ENCODE peak calls at places on chromosomes 3 and 15, in four cellular contexts. E, L, K and X are unnamed samples.
A peak's percentile ranks its signal among the peaks of the same experiment; 100 is the strongest.

GRCh38 chr15:43872416-43873020 is 45.7 kb downstream of the WDR76 start:
- DNase-seq in E (peak; percentile 70), L (no peak), K (peak; percentile 45), X (no peak)

GRCh38 chr3:37730383-37730782 is 131.3 kb upstream of the CTDSPL start:
- DNase-seq in E (no peak), L (no peak), K (no peak), X (no peak)

GRCh38 chr3:120218981-120219380 is 66.0 kb downstream of the GPR156 start:
- DNase-seq in E (no peak), L (no peak), K (no peak), X (no peak)

GRCh38 chr3:3847994-3848970 is 49.1 kb downstream of the LRRN1 start:
- DNase-seq in E (no peak), L (no peak), K (no peak), X (no peak)

GRCh38 chr3:184016169-184016570 is 1.5 kb downstream of the ABCC5 start:
- DNase-seq in E (no peak), L (no peak), K (no peak), X (no peak)

GRCh38 chr3:62755285-62755684 is 119.9 kb downstream of the CADPS start:
- DNase-seq in E (no peak), L (no peak), K (no peak), X (no peak)

GRCh38 chr3:168250415-168250861 is 154.7 kb upstream of the GOLIM4 start:
- DNase-seq in E (no peak), L (no peak), K (no peak), X (no peak)

GRCh38 chr3:44969779-44970178 is 6.2 kb downstream of the ZDHHC3 start:
- DNase-seq in E (no peak), L (peak; percentile 8), K (no peak), X (no peak)

GRCh38 chr3:25573386-25574171 is 91.1 kb downstream of the TOP2B start:
- DNase-seq in E (no peak), L (no peak), K (no peak), X (no peak)

GRCh38 chr3:107241217-107241616 is 136.0 kb upstream of the CCDC54 start:
- DNase-seq in E (no peak), L (peak; percentile 32), K (peak; percentile 39), X (no peak)

GRCh38 chr3:155193868-155194267 is 99.6 kb downstream of the STRIT1 start:
- DNase-seq in E (no peak), L (no peak), K (no peak), X (no peak)

GRCh38 chr3:130340766-130341165 is 4.7 kb upstream of the COL6A5 start:
- DNase-seq in E (no peak), L (no peak), K (no peak), X (no peak)

GRCh38 chr3:14222900-14223594 is 44.4 kb downstream of the LSM3 start:
- DNase-seq in E (no peak), L (no peak), K (no peak), X (no peak)

GRCh38 chr3:170584585-170585007 is 1.3 kb downstream of the SLC7A14 start:
- DNase-seq in E (peak; percentile 56), L (peak; percentile 64), K (no peak), X (peak; percentile 62)

GRCh38 chr3:142447308-142447851 is 457 bp downstream of the XRN1 start:
- DNase-seq in E (peak; percentile 64), L (peak; percentile 34), K (peak; percentile 15), X (peak; percentile 68)

GRCh38 chr3:142931222-142931621 is 32.3 kb downstream of the PAQR9 start:
- DNase-seq in E (no peak), L (no peak), K (no peak), X (no peak)

GRCh38 chr3:138296639-138297038 is 33.0 kb downstream of the NME9 start:
- DNase-seq in E (no peak), L (no peak), K (no peak), X (no peak)

GRCh38 chr3:66454464-66454859 is 46.4 kb downstream of the LRIG1 start:
- DNase-seq in E (no peak), L (no peak), K (no peak), X (no peak)

GRCh38 chr3:25527796-25528195 is 99.7 kb downstream of the RARB start:
- DNase-seq in E (no peak), L (no peak), K (no peak), X (no peak)

GRCh38 chr3:61608711-61609110 is 47.3 kb downstream of the PTPRG start:
- DNase-seq in E (no peak), L (no peak), K (no peak), X (no peak)

GRCh38 chr15:65156692-65157091 is 23.1 kb upstream of the PDCD7 start:
- DNase-seq in E (no peak), L (no peak), K (no peak), X (no peak)

GRCh38 chr3:33134026-33134625 is 20.3 kb downstream of the CRTAP start:
- DNase-seq in E (peak; percentile 69), L (no peak), K (no peak), X (no peak)

GRCh38 chr15:56168394-56168793 is 75.3 kb downstream of the RFX7 start:
- DNase-seq in E (no peak), L (no peak), K (no peak), X (no peak)

GRCh38 chr3:15476378-15476777 is 45.1 kb downstream of the COLQ start:
- DNase-seq in E (no peak), L (no peak), K (no peak), X (no peak)

GRCh38 chr15:70827721-70828120 is 26.2 kb downstream of the LARP6 start:
- DNase-seq in E (peak; percentile 21), L (no peak), K (no peak), X (no peak)

GRCh38 chr3:178318957-178319528 is 217.2 kb upstream of the KCNMB2 start:
- DNase-seq in E (no peak), L (no peak), K (no peak), X (no peak)

GRCh38 chr3:65342084-65342683 is 654.4 kb upstream of the ADAMTS9 start:
- DNase-seq in E (peak; percentile 60), L (peak; percentile 38), K (peak; percentile 42), X (no peak)

GRCh38 chr3:194145702-194146101 is 9.8 kb downstream of the HES1 start:
- DNase-seq in E (no peak), L (no peak), K (no peak), X (no peak)

GRCh38 chr3:194147679-194148078 is 11.7 kb downstream of the HES1 start:
- DNase-seq in E (no peak), L (no peak), K (no peak), X (no peak)

GRCh38 chr3:194148383-194148782 is 12.4 kb downstream of the HES1 start:
- DNase-seq in E (peak; percentile 79), L (peak; percentile 49), K (no peak), X (no peak)

GRCh38 chr3:194154346-194154745 is 18.4 kb downstream of the HES1 start:
- DNase-seq in E (no peak), L (no peak), K (no peak), X (no peak)

DNA sequence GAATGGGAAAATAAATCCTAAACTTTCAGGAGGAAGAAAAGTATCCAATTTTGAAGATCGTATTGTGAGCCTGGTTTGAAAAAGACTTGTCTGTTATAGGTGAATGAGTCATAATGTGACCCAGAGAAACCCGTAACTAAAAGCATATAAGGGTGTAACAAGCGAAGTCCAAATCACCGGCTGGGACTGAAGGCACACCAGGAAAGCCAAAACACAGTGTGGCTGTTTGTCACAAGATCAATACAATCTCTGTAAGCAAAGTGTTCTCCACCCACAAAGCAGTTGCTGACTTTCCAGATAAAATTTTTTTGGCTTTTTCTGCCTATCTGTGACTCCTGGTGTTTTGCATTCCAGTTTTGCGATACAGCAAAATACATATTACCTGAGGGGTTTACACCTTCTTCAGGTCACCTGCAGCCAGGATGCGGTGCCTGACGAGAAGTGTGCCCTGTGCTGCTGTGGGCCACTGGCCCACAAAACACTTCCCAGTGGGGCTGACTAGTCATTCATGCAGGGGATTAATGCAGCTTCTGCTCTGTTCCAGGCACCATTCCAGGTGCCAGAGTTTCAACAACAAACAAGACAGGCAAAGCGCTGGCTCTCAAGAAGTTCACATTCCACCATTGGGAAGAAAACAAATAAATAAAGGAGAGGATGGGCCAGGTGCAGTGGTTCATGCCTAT is 14.4 kb downstream of the HES1 start:
- DNase-seq in E (no peak), L (no peak), K (no peak), X (no peak)
- TF ChIP-seq POLR2AphosphoS5 in E (no peak), L (no peak), K (no peak), X (no peak)

DNA sequence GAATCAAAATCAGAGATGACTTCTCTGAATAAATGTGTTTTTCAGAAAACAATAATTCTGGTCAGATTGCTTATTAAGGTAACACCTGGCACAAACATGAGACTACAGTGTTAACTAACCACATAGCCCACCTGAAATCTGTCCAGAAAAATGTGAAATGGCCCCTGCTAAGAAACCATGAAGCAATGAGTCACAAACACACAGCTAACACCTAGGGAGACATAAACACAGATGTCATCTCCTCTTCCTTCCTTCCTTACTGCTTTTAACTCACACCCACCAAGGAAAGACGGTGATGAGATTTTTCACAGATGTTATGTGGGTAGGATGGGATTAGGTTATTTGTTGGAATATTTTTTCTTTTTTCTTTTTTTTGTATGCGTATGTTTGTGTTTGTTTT is 315.0 kb upstream of the STAC start:
- DNase-seq in E (no peak), L (no peak), K (no peak), X (no peak)
- H3K4me3 ChIP-seq in E (no peak overlapping the region), L (no peak overlapping the region), K (no peak overlapping the region), X (no peak overlapping the region)

DNA sequence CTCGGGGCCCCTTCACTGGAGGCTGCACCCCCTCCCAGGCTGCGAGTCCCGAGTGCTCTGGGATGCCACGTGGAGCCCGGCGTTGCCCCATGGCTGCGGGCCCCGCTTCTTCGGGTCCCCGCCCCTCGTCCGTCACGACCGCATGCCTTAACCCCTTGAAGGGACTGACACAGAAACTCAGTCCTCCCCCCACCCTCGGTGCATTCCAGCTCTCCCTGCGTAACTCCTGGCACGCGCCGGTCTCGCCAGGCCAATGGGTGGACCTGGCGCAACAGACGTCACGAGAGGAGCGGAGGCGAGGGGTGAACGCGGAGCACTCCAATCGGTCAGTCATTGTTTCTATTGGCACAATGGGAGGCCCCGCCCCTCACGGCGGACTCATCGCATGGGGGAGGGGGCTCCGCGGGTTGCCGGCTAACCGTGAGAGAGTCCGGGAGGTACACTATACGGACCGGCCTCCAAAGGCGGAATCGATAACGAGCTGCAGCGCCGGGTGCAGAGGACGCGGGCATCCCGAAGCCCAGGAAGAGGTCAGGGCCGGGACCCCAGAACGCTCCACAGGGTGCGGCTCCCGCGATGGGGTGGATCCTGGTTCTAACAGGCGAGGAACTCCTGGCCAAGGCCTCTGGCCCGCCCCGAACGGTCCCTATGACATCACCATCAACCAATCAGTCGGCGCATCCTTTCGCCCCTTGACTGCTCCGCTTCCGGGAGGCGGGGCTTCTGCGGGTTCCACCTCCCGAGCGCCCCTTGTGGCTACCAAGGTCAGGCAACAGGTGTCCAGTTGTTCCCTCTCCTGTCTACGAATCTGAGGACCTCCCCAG is 1.0 kb upstream of the CELSR3 start:
- DNase-seq in E (peak; percentile 87), L (peak; percentile 89), K (peak; percentile 98), X (peak; percentile 91)
- TF ChIP-seq POLR2A in E (peak; percentile 63), L (no peak), K (peak; percentile 35), X (no peak)

DNA sequence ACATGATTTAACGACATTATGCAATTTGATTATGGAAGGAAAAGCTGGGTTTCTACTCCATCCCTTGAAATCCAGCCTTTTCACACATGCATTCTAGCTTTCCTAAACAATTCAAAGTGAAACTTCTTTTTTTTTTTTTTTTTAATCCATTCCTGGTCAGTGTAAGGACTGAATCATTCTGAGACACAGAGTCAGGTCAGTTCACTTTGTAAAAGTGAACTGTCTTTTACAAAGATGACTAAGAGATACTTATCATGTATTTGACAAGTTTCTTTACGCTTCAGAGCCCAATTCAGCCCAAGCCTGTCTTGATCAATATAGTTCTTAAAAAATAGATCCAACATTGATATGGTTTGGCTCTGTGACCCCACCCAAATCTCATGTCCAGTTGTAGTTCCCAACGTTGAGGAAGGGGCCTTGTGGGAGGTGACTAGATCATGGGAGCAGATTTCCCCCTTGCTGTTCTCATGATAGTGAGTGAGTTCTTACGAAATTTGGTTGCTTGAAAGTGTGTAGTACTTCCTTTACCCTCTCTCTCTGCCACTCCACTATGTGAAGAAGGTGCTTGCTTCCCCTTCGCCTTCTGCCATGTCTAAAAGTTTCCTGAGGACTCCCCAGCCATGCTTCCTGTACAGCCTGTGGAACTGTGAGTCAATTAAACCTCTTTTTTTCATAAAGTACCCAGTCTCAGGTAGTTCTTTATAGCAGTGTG is 345.6 kb upstream of the THBS1 start:
- DNase-seq in E (peak; percentile 25), L (no peak), K (no peak), X (no peak)
- TF ChIP-seq POLR2AphosphoS5 in E (no peak), L (no peak), K (no peak), X (no peak)